ENCODE peak calls at places on chromosome 17, in nine cellular contexts. One of them, this sample, is unnamed.

GRCh38 chr17:49582055-49582703 is 6.5 kb downstream of the NXPH3 start:
- DNase-seq in NCI-H345: no peak
- DNase-seq in C1 segment of cervical spinal cord: no peak
- DNase-seq in CD4-positive, alpha-beta T cell: no peak
- DNase-seq in left colon: no peak
- DNase-seq in mammary epithelial cell: no peak
- DNase-seq in choroid plexus epithelial cell: no peak
- DNase-seq in activated CD4-positive, alpha-beta T cell treated with anti-CD3 and anti-CD28 coated beads, Interleukin-2, amount 50 U/mL, for 48 hours: no peak
- DNase-seq in activated T-helper 1 cell treated with anti-CD3 and anti-CD28 coated beads, Interleukin-12 subunit alpha, Interleukin-12 subunit beta, Interleukin-2, Interleukin-4 antibody, amounts not matched to agents 30 ng/mL and 10 ng/mL and 1 ng/mL, durations not matched to agents 14 hours and 24 hours and 36 hours: no peak
- DNase-seq in this sample: no peak

GRCh38 chr17:27532269-27533067 is 76.2 kb downstream of the KSR1 start:
- DNase-seq in NCI-H345: no peak
- DNase-seq in C1 segment of cervical spinal cord: no peak
- DNase-seq in CD4-positive, alpha-beta T cell: no peak
- DNase-seq in left colon: no peak
- DNase-seq in mammary epithelial cell: no peak
- DNase-seq in choroid plexus epithelial cell: peak; percentile 99
- DNase-seq in activated CD4-positive, alpha-beta T cell treated with anti-CD3 and anti-CD28 coated beads, Interleukin-2, amount 50 U/mL, for 48 hours: no peak
- DNase-seq in activated T-helper 1 cell treated with anti-CD3 and anti-CD28 coated beads, Interleukin-12 subunit alpha, Interleukin-12 subunit beta, Interleukin-2, Interleukin-4 antibody, amounts not matched to agents 30 ng/mL and 10 ng/mL and 1 ng/mL, durations not matched to agents 14 hours and 24 hours and 36 hours: no peak
- DNase-seq in this sample: no peak

GRCh38 chr17:50443492-50444051 is 17.6 kb downstream of the ACSF2 start:
- DNase-seq in NCI-H345: no peak
- DNase-seq in C1 segment of cervical spinal cord: no peak
- DNase-seq in CD4-positive, alpha-beta T cell: no peak
- DNase-seq in left colon: peak; percentile 58
- DNase-seq in mammary epithelial cell: no peak
- DNase-seq in choroid plexus epithelial cell: peak; percentile 43
- DNase-seq in activated CD4-positive, alpha-beta T cell treated with anti-CD3 and anti-CD28 coated beads, Interleukin-2, amount 50 U/mL, for 48 hours: no peak
- DNase-seq in activated T-helper 1 cell treated with anti-CD3 and anti-CD28 coated beads, Interleukin-12 subunit alpha, Interleukin-12 subunit beta, Interleukin-2, Interleukin-4 antibody, amounts not matched to agents 30 ng/mL and 10 ng/mL and 1 ng/mL, durations not matched to agents 14 hours and 24 hours and 36 hours: no peak
- DNase-seq in this sample: no peak

GRCh38 chr17:6381052-6381451 is 53.9 kb downstream of the AIPL1 start:
- DNase-seq in NCI-H345: no peak
- DNase-seq in C1 segment of cervical spinal cord: no peak
- DNase-seq in CD4-positive, alpha-beta T cell: no peak
- DNase-seq in left colon: no peak
- DNase-seq in mammary epithelial cell: peak; percentile 55
- DNase-seq in choroid plexus epithelial cell: no peak
- DNase-seq in activated CD4-positive, alpha-beta T cell treated with anti-CD3 and anti-CD28 coated beads, Interleukin-2, amount 50 U/mL, for 48 hours: no peak
- DNase-seq in activated T-helper 1 cell treated with anti-CD3 and anti-CD28 coated beads, Interleukin-12 subunit alpha, Interleukin-12 subunit beta, Interleukin-2, Interleukin-4 antibody, amounts not matched to agents 30 ng/mL and 10 ng/mL and 1 ng/mL, durations not matched to agents 14 hours and 24 hours and 36 hours: no peak
- DNase-seq in this sample: no peak

GRCh38 chr17:68197091-68197996 is 50.5 kb upstream of the AMZ2 start:
- DNase-seq in NCI-H345: peak; percentile 28
- DNase-seq in C1 segment of cervical spinal cord: no peak
- DNase-seq in CD4-positive, alpha-beta T cell: no peak
- DNase-seq in left colon: no peak
- DNase-seq in mammary epithelial cell: no peak
- DNase-seq in choroid plexus epithelial cell: no peak
- DNase-seq in activated CD4-positive, alpha-beta T cell treated with anti-CD3 and anti-CD28 coated beads, Interleukin-2, amount 50 U/mL, for 48 hours: peak; percentile 65
- DNase-seq in activated T-helper 1 cell treated with anti-CD3 and anti-CD28 coated beads, Interleukin-12 subunit alpha, Interleukin-12 subunit beta, Interleukin-2, Interleukin-4 antibody, amounts not matched to agents 30 ng/mL and 10 ng/mL and 1 ng/mL, durations not matched to agents 14 hours and 24 hours and 36 hours: no peak
- DNase-seq in this sample: peak; percentile 71

GRCh38 chr17:66549312-66549705 is 246.9 kb downstream of the PRKCA start:
- DNase-seq in NCI-H345: no peak
- DNase-seq in C1 segment of cervical spinal cord: no peak
- DNase-seq in CD4-positive, alpha-beta T cell: no peak
- DNase-seq in left colon: no peak
- DNase-seq in mammary epithelial cell: no peak
- DNase-seq in choroid plexus epithelial cell: peak; percentile 77
- DNase-seq in activated CD4-positive, alpha-beta T cell treated with anti-CD3 and anti-CD28 coated beads, Interleukin-2, amount 50 U/mL, for 48 hours: no peak
- DNase-seq in activated T-helper 1 cell treated with anti-CD3 and anti-CD28 coated beads, Interleukin-12 subunit alpha, Interleukin-12 subunit beta, Interleukin-2, Interleukin-4 antibody, amounts not matched to agents 30 ng/mL and 10 ng/mL and 1 ng/mL, durations not matched to agents 14 hours and 24 hours and 36 hours: no peak
- DNase-seq in this sample: no peak

GRCh38 chr17:65198653-65199382 is 61.6 kb downstream of the RGS9 start:
- DNase-seq in NCI-H345: peak; percentile 60
- DNase-seq in C1 segment of cervical spinal cord: peak; percentile 23
- DNase-seq in CD4-positive, alpha-beta T cell: no peak
- DNase-seq in left colon: peak; percentile 13
- DNase-seq in mammary epithelial cell: peak; percentile 35
- DNase-seq in choroid plexus epithelial cell: peak; percentile 82
- DNase-seq in activated CD4-positive, alpha-beta T cell treated with anti-CD3 and anti-CD28 coated beads, Interleukin-2, amount 50 U/mL, for 48 hours: no peak
- DNase-seq in activated T-helper 1 cell treated with anti-CD3 and anti-CD28 coated beads, Interleukin-12 subunit alpha, Interleukin-12 subunit beta, Interleukin-2, Interleukin-4 antibody, amounts not matched to agents 30 ng/mL and 10 ng/mL and 1 ng/mL, durations not matched to agents 14 hours and 24 hours and 36 hours: no peak
- DNase-seq in this sample: no peak

GRCh38 chr17:35051183-35051578 is 12.3 kb downstream of the RFFL start:
- DNase-seq in NCI-H345: no peak
- DNase-seq in C1 segment of cervical spinal cord: no peak
- DNase-seq in CD4-positive, alpha-beta T cell: peak; percentile 28
- DNase-seq in left colon: no peak
- DNase-seq in mammary epithelial cell: no peak
- DNase-seq in choroid plexus epithelial cell: peak; percentile 64
- DNase-seq in activated CD4-positive, alpha-beta T cell treated with anti-CD3 and anti-CD28 coated beads, Interleukin-2, amount 50 U/mL, for 48 hours: no peak
- DNase-seq in activated T-helper 1 cell treated with anti-CD3 and anti-CD28 coated beads, Interleukin-12 subunit alpha, Interleukin-12 subunit beta, Interleukin-2, Interleukin-4 antibody, amounts not matched to agents 30 ng/mL and 10 ng/mL and 1 ng/mL, durations not matched to agents 14 hours and 24 hours and 36 hours: peak; percentile 30
- DNase-seq in this sample: no peak

GRCh38 chr17:6233339-6233738 is 163.2 kb downstream of the WSCD1 start:
- DNase-seq in NCI-H345: no peak
- DNase-seq in C1 segment of cervical spinal cord: no peak
- DNase-seq in CD4-positive, alpha-beta T cell: no peak
- DNase-seq in left colon: no peak
- DNase-seq in mammary epithelial cell: no peak
- DNase-seq in choroid plexus epithelial cell: no peak
- DNase-seq in activated CD4-positive, alpha-beta T cell treated with anti-CD3 and anti-CD28 coated beads, Interleukin-2, amount 50 U/mL, for 48 hours: no peak
- DNase-seq in activated T-helper 1 cell treated with anti-CD3 and anti-CD28 coated beads, Interleukin-12 subunit alpha, Interleukin-12 subunit beta, Interleukin-2, Interleukin-4 antibody, amounts not matched to agents 30 ng/mL and 10 ng/mL and 1 ng/mL, durations not matched to agents 14 hours and 24 hours and 36 hours: no peak
- DNase-seq in this sample: no peak

GRCh38 chr17:68684860-68685493 is 83.8 kb upstream of the FAM20A start:
- DNase-seq in NCI-H345: no peak
- DNase-seq in C1 segment of cervical spinal cord: no peak
- DNase-seq in CD4-positive, alpha-beta T cell: no peak
- DNase-seq in left colon: no peak
- DNase-seq in mammary epithelial cell: no peak
- DNase-seq in choroid plexus epithelial cell: no peak
- DNase-seq in activated CD4-positive, alpha-beta T cell treated with anti-CD3 and anti-CD28 coated beads, Interleukin-2, amount 50 U/mL, for 48 hours: no peak
- DNase-seq in activated T-helper 1 cell treated with anti-CD3 and anti-CD28 coated beads, Interleukin-12 subunit alpha, Interleukin-12 subunit beta, Interleukin-2, Interleukin-4 antibody, amounts not matched to agents 30 ng/mL and 10 ng/mL and 1 ng/mL, durations not matched to agents 14 hours and 24 hours and 36 hours: no peak
- DNase-seq in this sample: no peak